ENCODE peak calls at places on chromosomes 16 and 17, in ten cellular contexts. T is cortex of kidney; L is EL; H is A549; R is NCI-H1048; N is stimulated activated CD4-positive, alpha-beta T cell treated with anti-CD3 and anti-CD28 coated beads, Interleukin-1b, Interleukin-23, amount 100 ng/mL, for 24 hours; C is sciatic nerve; W is CD4-positive, alpha-beta T cell; S is NCI-H1105 treated with DMSO at 0.1 percent for 48 hours; A is GM13976. V is an unnamed sample.

GRCh38 chr16:67268136-67268579 is 11.2 kb upstream of the PLEKHG4 start:
- DNase-seq in A (no peak), L (peak), W (no peak), N (no peak), R (no peak), S (no peak), C (no peak), T (no peak), H (peak), V (peak)

GRCh38 chr17:47310186-47310733 is 13.5 kb upstream of the EFCAB13 start:
- DNase-seq in A (no peak), C (no peak), L (no peak), H (no peak), T (no peak), S (no peak), R (no peak), W (no peak), N (no peak), V (peak)

GRCh38 chr17:51353296-51353695 is 93.0 kb downstream of the UTP18 start:
- DNase-seq in A (no peak), R (no peak), W (no peak), T (no peak), C (no peak), L (no peak), N (no peak), H (no peak), S (no peak), V (no peak)

GRCh38 chr17:1958134-1958881 is 66.8 kb downstream of the RTN4RL1 start:
- DNase-seq in S (no peak), H (no peak), L (no peak), N (no peak), R (no peak), A (no peak), C (no peak), W (no peak), T (no peak), V (no peak)

GRCh38 chr17:17537311-17538099 is 41.3 kb upstream of the RASD1 start:
- DNase-seq in H (peak), S (no peak), A (no peak), C (no peak), W (no peak), L (peak), T (no peak), N (no peak), R (no peak), V (no peak)

GRCh38 chr16:86862596-86862995 is 284.2 kb downstream of the FOXL1 start:
- DNase-seq in R (no peak), W (no peak), H (no peak), T (no peak), N (no peak), S (peak), L (no peak), A (no peak), C (peak), V (no peak)

GRCh38 chr17:78120971-78121800 is 7.4 kb downstream of the TMC6 start:
- DNase-seq in W (peak), S (no peak), L (no peak), N (no peak), H (no peak), C (no peak), A (no peak), T (no peak), R (no peak), V (no peak)

GRCh38 chr17:30332057-30332542 is 1.8 kb downstream of the TMIGD1 start:
- DNase-seq in R (no peak), W (peak), L (peak), A (peak), H (peak), S (no peak), T (no peak), N (peak), C (no peak), V (no peak)

GRCh38 chr17:81366648-81367047 is 28.6 kb upstream of the BAHCC1 start:
- DNase-seq in H (no peak), L (no peak), N (no peak), C (no peak), W (no peak), T (no peak), S (no peak), R (no peak), A (no peak), V (no peak)

GRCh38 chr17:18961634-18962493 is 9.9 kb downstream of the SLC5A10 start:
- DNase-seq in H (peak), L (peak), T (no peak), A (peak), W (no peak), R (no peak), N (no peak), C (no peak), S (no peak), V (no peak)

GRCh38 chr17:28871056-28871579 is 16.3 kb downstream of the ERAL1 start:
- DNase-seq in S (no peak), H (no peak), W (peak), A (peak), L (no peak), T (no peak), R (no peak), C (no peak), N (no peak), V (no peak)

GRCh38 chr16:87733190-87733589 is 32.6 kb downstream of the KLHDC4 start:
- DNase-seq in H (no peak), C (no peak), R (no peak), N (no peak), W (no peak), S (peak), A (no peak), T (no peak), L (no peak), V (no peak)

V was measured in trophoblast cell.